ENCODE peak calls at places on chromosomes 13 and 19, in ten cellular contexts. One of them, this sample, is unnamed. For H3K4me1, the result is how much of the 10 kb centered on the place peaks cover.

GRCh38 chr19:51138549-51138979 is 3.5 kb upstream of the SIGLEC7 start:
- DNase-seq in uterus: no peak
- DNase-seq in HepG2: no peak
- DNase-seq in right lobe of liver: peak
- DNase-seq in IMR-90: no peak
- DNase-seq in thyroid gland: no peak
- DNase-seq in esophagus muscularis mucosa: no peak
- DNase-seq in heart left ventricle: peak
- DNase-seq in adrenal gland: no peak
- DNase-seq in HCT116: no peak
- DNase-seq in this sample: no peak

GRCh38 chr13:19172647-19173030 is 9.0 kb downstream of the TUBA3C start:
- DNase-seq in uterus: no peak
- DNase-seq in HepG2: no peak
- DNase-seq in right lobe of liver: no peak
- DNase-seq in IMR-90: no peak
- DNase-seq in thyroid gland: no peak
- DNase-seq in esophagus muscularis mucosa: no peak
- DNase-seq in heart left ventricle: no peak
- DNase-seq in adrenal gland: no peak
- DNase-seq in HCT116: no peak
- DNase-seq in this sample: no peak

GRCh38 chr13:40609972-40610726 is 56.3 kb downstream of the FOXO1 start:
- DNase-seq in uterus: no peak
- DNase-seq in HepG2: no peak
- DNase-seq in right lobe of liver: no peak
- DNase-seq in IMR-90: no peak
- DNase-seq in thyroid gland: no peak
- DNase-seq in esophagus muscularis mucosa: peak
- DNase-seq in heart left ventricle: no peak
- DNase-seq in adrenal gland: no peak
- DNase-seq in HCT116: no peak
- DNase-seq in this sample: no peak

GRCh38 chr19:10086032-10086903 is at the start of gene SHFL:
- DNase-seq in uterus: peak
- DNase-seq in HepG2: peak
- DNase-seq in right lobe of liver: peak
- DNase-seq in IMR-90: peak
- DNase-seq in thyroid gland: peak
- DNase-seq in esophagus muscularis mucosa: no peak
- DNase-seq in heart left ventricle: peak
- DNase-seq in adrenal gland: peak
- DNase-seq in HCT116: no peak
- DNase-seq in this sample: peak

GRCh38 chr19:10797541-10798256 is 38.3 kb downstream of the TMED1 start:
- DNase-seq in uterus: no peak
- DNase-seq in HepG2: no peak
- DNase-seq in right lobe of liver: no peak
- DNase-seq in IMR-90: no peak
- DNase-seq in thyroid gland: no peak
- DNase-seq in esophagus muscularis mucosa: no peak
- DNase-seq in heart left ventricle: no peak
- DNase-seq in adrenal gland: no peak
- DNase-seq in HCT116: no peak
- DNase-seq in this sample: no peak

GRCh38 chr19:31548941-31549340 is 199.7 kb upstream of the TSHZ3 start:
- DNase-seq in uterus: peak
- DNase-seq in HepG2: no peak
- DNase-seq in right lobe of liver: no peak
- DNase-seq in IMR-90: peak
- DNase-seq in thyroid gland: peak
- DNase-seq in esophagus muscularis mucosa: no peak
- DNase-seq in heart left ventricle: no peak
- DNase-seq in adrenal gland: no peak
- DNase-seq in HCT116: no peak
- DNase-seq in this sample: peak

GRCh38 chr19:3656073-3656746 is 29.6 kb upstream of the CACTIN start:
- DNase-seq in uterus: no peak
- DNase-seq in HepG2: no peak
- DNase-seq in right lobe of liver: no peak
- DNase-seq in IMR-90: peak
- DNase-seq in thyroid gland: no peak
- DNase-seq in esophagus muscularis mucosa: no peak
- DNase-seq in heart left ventricle: no peak
- DNase-seq in adrenal gland: no peak
- DNase-seq in HCT116: no peak
- DNase-seq in this sample: no peak

GRCh38 chr19:18428837-18429674 is 8.9 kb downstream of the ISYNA1 start:
- DNase-seq in uterus: peak
- DNase-seq in HepG2: no peak
- DNase-seq in right lobe of liver: peak
- DNase-seq in IMR-90: peak
- DNase-seq in thyroid gland: peak
- DNase-seq in esophagus muscularis mucosa: no peak
- DNase-seq in heart left ventricle: peak
- DNase-seq in adrenal gland: peak
- DNase-seq in HCT116: no peak
- DNase-seq in this sample: no peak

GRCh38 chr13:88472316-88472715 is 801.1 kb downstream of the SLITRK5 start:
- DNase-seq in uterus: no peak
- DNase-seq in HepG2: no peak
- DNase-seq in right lobe of liver: no peak
- DNase-seq in IMR-90: no peak
- DNase-seq in thyroid gland: no peak
- DNase-seq in esophagus muscularis mucosa: no peak
- DNase-seq in heart left ventricle: no peak
- DNase-seq in adrenal gland: no peak
- DNase-seq in HCT116: no peak
- DNase-seq in this sample: no peak

GRCh38 chr13:46473806-46474205 is 79.2 kb upstream of the LRCH1 start:
- DNase-seq in uterus: no peak
- DNase-seq in HepG2: no peak
- DNase-seq in right lobe of liver: no peak
- DNase-seq in IMR-90: no peak
- DNase-seq in thyroid gland: no peak
- DNase-seq in esophagus muscularis mucosa: no peak
- DNase-seq in heart left ventricle: no peak
- DNase-seq in adrenal gland: no peak
- DNase-seq in HCT116: no peak
- DNase-seq in this sample: no peak

GRCh38 chr19:2253106-2254051 is 2.8 kb downstream of the JSRP1 start:
- DNase-seq in uterus: no peak
- DNase-seq in HepG2: peak
- DNase-seq in right lobe of liver: no peak
- DNase-seq in IMR-90: no peak
- DNase-seq in thyroid gland: no peak
- DNase-seq in esophagus muscularis mucosa: no peak
- DNase-seq in heart left ventricle: no peak
- DNase-seq in adrenal gland: no peak
- DNase-seq in HCT116: no peak
- DNase-seq in this sample: no peak

GRCh38 chr19:13984875-13985741 is 21.0 kb downstream of the RFX1 start:
- DNase-seq in uterus: no peak
- DNase-seq in HepG2: peak
- DNase-seq in right lobe of liver: no peak
- DNase-seq in IMR-90: no peak
- DNase-seq in thyroid gland: peak
- DNase-seq in esophagus muscularis mucosa: no peak
- DNase-seq in heart left ventricle: no peak
- DNase-seq in adrenal gland: no peak
- DNase-seq in HCT116: no peak
- DNase-seq in this sample: no peak

GRCh38 chr19:10352764-10353671 is 13.6 kb upstream of the ICAM3 start:
- DNase-seq in uterus: peak
- DNase-seq in HepG2: no peak
- DNase-seq in right lobe of liver: peak
- DNase-seq in IMR-90: no peak
- DNase-seq in thyroid gland: peak
- DNase-seq in esophagus muscularis mucosa: no peak
- DNase-seq in heart left ventricle: peak
- DNase-seq in adrenal gland: peak
- DNase-seq in HCT116: no peak
- DNase-seq in this sample: peak

GRCh38 chr13:48302920-48303330 is 626 bp upstream of the RB1 start:
- DNase-seq in uterus: no peak
- DNase-seq in HepG2: no peak
- DNase-seq in right lobe of liver: no peak
- DNase-seq in IMR-90: peak
- DNase-seq in thyroid gland: no peak
- DNase-seq in esophagus muscularis mucosa: no peak
- DNase-seq in heart left ventricle: no peak
- DNase-seq in adrenal gland: no peak
- DNase-seq in HCT116: peak
- DNase-seq in this sample: peak

GRCh38 chr13:111227405-111227804 is 93.0 kb upstream of the TEX29 start:
- DNase-seq in uterus: no peak
- DNase-seq in HepG2: no peak
- DNase-seq in right lobe of liver: no peak
- DNase-seq in IMR-90: peak
- DNase-seq in thyroid gland: no peak
- DNase-seq in esophagus muscularis mucosa: no peak
- DNase-seq in heart left ventricle: no peak
- DNase-seq in adrenal gland: no peak
- DNase-seq in HCT116: no peak
- DNase-seq in this sample: no peak

GRCh38 chr19:43572172-43572588 is 3.1 kb downstream of the XRCC1 start:
- DNase-seq in uterus: no peak
- DNase-seq in HepG2: no peak
- DNase-seq in right lobe of liver: no peak
- DNase-seq in IMR-90: no peak
- DNase-seq in thyroid gland: no peak
- DNase-seq in esophagus muscularis mucosa: no peak
- DNase-seq in heart left ventricle: no peak
- DNase-seq in adrenal gland: no peak
- DNase-seq in HCT116: no peak
- DNase-seq in this sample: no peak

GRCh38 chr19:55643003-55643732 is at the start of gene ZNF581:
- DNase-seq in uterus: peak
- DNase-seq in HepG2: peak
- DNase-seq in right lobe of liver: peak
- DNase-seq in IMR-90: peak
- DNase-seq in thyroid gland: peak
- DNase-seq in esophagus muscularis mucosa: no peak
- DNase-seq in heart left ventricle: peak
- DNase-seq in adrenal gland: peak
- DNase-seq in HCT116: no peak
- DNase-seq in this sample: peak

GRCh38 chr19:1237754-1238372 is at the start of gene CBARP:
- DNase-seq in uterus: peak
- DNase-seq in HepG2: no peak
- DNase-seq in right lobe of liver: no peak
- DNase-seq in IMR-90: no peak
- DNase-seq in thyroid gland: peak
- DNase-seq in esophagus muscularis mucosa: no peak
- DNase-seq in heart left ventricle: no peak
- DNase-seq in adrenal gland: peak
- DNase-seq in HCT116: no peak
- DNase-seq in this sample: no peak

GRCh38 chr19:17104679-17105078 is 29.1 kb downstream of the MYO9B start:
- DNase-seq in uterus: no peak
- DNase-seq in HepG2: no peak
- DNase-seq in right lobe of liver: no peak
- DNase-seq in IMR-90: no peak
- DNase-seq in thyroid gland: no peak
- DNase-seq in esophagus muscularis mucosa: no peak
- DNase-seq in heart left ventricle: no peak
- DNase-seq in adrenal gland: no peak
- DNase-seq in HCT116: no peak
- DNase-seq in this sample: no peak
- H3K4me1 ChIP-seq in uterus: under half
- H3K4me1 ChIP-seq in HepG2: under half
- H3K4me1 ChIP-seq in right lobe of liver: under half
- H3K4me1 ChIP-seq in IMR-90: under half
- H3K4me1 ChIP-seq in thyroid gland: under half
- H3K4me1 ChIP-seq in esophagus muscularis mucosa: under half
- H3K4me1 ChIP-seq in heart left ventricle: under half
- H3K4me1 ChIP-seq in adrenal gland: under half
- H3K4me1 ChIP-seq in HCT116: under half
- H3K4me1 ChIP-seq in this sample: under half

GRCh38 chr13:44309771-44310767 is 63.6 kb upstream of the SERP2 start:
- DNase-seq in uterus: no peak
- DNase-seq in HepG2: no peak
- DNase-seq in right lobe of liver: no peak
- DNase-seq in IMR-90: no peak
- DNase-seq in thyroid gland: no peak
- DNase-seq in esophagus muscularis mucosa: no peak
- DNase-seq in heart left ventricle: peak
- DNase-seq in adrenal gland: no peak
- DNase-seq in HCT116: no peak
- DNase-seq in this sample: no peak
- TF ChIP-seq POLR2A in uterus: no peak
- TF ChIP-seq POLR2A in HepG2: no peak
- TF ChIP-seq POLR2A in right lobe of liver: no peak
- TF ChIP-seq POLR2A in IMR-90: no peak
- TF ChIP-seq POLR2A in thyroid gland: no peak
- TF ChIP-seq POLR2A in esophagus muscularis mucosa: no peak
- TF ChIP-seq POLR2A in heart left ventricle: no peak
- TF ChIP-seq POLR2A in adrenal gland: no peak
- TF ChIP-seq POLR2A in HCT116: no peak
- TF ChIP-seq POLR2A in this sample: no peak

DNA sequence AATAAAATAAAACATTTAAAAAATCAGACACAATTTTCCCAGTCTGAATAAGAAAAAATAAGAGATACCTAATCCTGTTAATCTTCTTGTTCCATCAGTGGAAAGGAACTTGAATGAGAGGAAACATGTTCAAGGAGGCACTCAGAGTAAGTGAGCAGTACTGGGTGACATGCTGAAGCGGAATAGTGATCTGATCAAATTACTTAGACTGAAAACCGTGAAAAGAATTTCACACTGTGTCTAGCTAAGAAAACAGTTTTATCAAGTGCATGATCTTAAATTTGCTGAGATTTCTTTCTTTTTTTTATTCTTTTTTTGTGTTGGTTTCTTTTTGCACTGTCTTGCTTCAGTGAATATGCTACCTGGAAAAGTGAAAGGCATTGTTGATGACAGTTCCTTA is 249.5 kb upstream of the SLC10A2 start:
- DNase-seq in uterus: no peak
- DNase-seq in HepG2: no peak
- DNase-seq in right lobe of liver: no peak
- DNase-seq in IMR-90: no peak
- DNase-seq in thyroid gland: no peak
- DNase-seq in esophagus muscularis mucosa: no peak
- DNase-seq in heart left ventricle: no peak
- DNase-seq in adrenal gland: no peak
- DNase-seq in HCT116: no peak
- DNase-seq in this sample: no peak
- H3K4me1 ChIP-seq in uterus: under half
- H3K4me1 ChIP-seq in HepG2: under half
- H3K4me1 ChIP-seq in right lobe of liver: under half
- H3K4me1 ChIP-seq in IMR-90: under half
- H3K4me1 ChIP-seq in thyroid gland: under half
- H3K4me1 ChIP-seq in esophagus muscularis mucosa: under half
- H3K4me1 ChIP-seq in heart left ventricle: under half
- H3K4me1 ChIP-seq in adrenal gland: under half
- H3K4me1 ChIP-seq in HCT116: under half
- H3K4me1 ChIP-seq in this sample: under half

GRCh38 chr19:7730286-7731217 is 1.4 kb downstream of the CLEC4G start:
- DNase-seq in uterus: no peak
- DNase-seq in HepG2: no peak
- DNase-seq in right lobe of liver: peak
- DNase-seq in IMR-90: no peak
- DNase-seq in thyroid gland: no peak
- DNase-seq in esophagus muscularis mucosa: no peak
- DNase-seq in heart left ventricle: no peak
- DNase-seq in adrenal gland: no peak
- DNase-seq in HCT116: no peak
- DNase-seq in this sample: no peak
- TF ChIP-seq POLR2A in uterus: no peak
- TF ChIP-seq POLR2A in HepG2: no peak
- TF ChIP-seq POLR2A in right lobe of liver: no peak
- TF ChIP-seq POLR2A in IMR-90: no peak
- TF ChIP-seq POLR2A in thyroid gland: no peak
- TF ChIP-seq POLR2A in esophagus muscularis mucosa: no peak
- TF ChIP-seq POLR2A in heart left ventricle: no peak
- TF ChIP-seq POLR2A in adrenal gland: no peak
- TF ChIP-seq POLR2A in HCT116: no peak
- TF ChIP-seq POLR2A in this sample: no peak